ENCODE peak calls at places on chromosomes 2 and 18, in seven cellular contexts. K, M, R, X, C, H and G are unnamed samples.

GRCh38 chr2:108280466-108280865 is 8.2 kb upstream of the SULT1C2 start:
- DNase-seq in X (no peak), R (no peak), H (no peak), C (no peak), M (no peak), K (no peak), G (no peak)

GRCh38 chr18:4016391-4017049 is 438.6 kb downstream of the DLGAP1 start:
- DNase-seq in X (no peak), M (no peak), C (no peak), R (no peak), H (no peak), K (no peak), G (no peak)

GRCh38 chr2:134288814-134289213 is 34.9 kb downstream of the MGAT5 start:
- DNase-seq in M (no peak), X (no peak), K (no peak), H (no peak), R (no peak), C (no peak), G (no peak)

GRCh38 chr2:119339562-119339923 is 27.1 kb downstream of the C2orf76 start:
- DNase-seq in K (no peak), X (no peak), R (no peak), H (no peak), C (no peak), M (no peak), G (no peak)

GRCh38 chr2:174009488-174010223 is 44.5 kb upstream of the SP3 start:
- DNase-seq in M (no peak), H (no peak), C (no peak), X (no peak), R (no peak), K (no peak), G (no peak)

GRCh38 chr2:10331033-10331701 is 28.5 kb downstream of the HPCAL1 start:
- DNase-seq in X (no peak), K (no peak), H (no peak), R (peak; percentile 64), M (peak; percentile 36), C (peak; percentile 40), G (peak; percentile 39)

GRCh38 chr2:227780981-227781630 is 32.5 kb upstream of the CCL20 start:
- DNase-seq in K (no peak), M (no peak), C (no peak), H (no peak), R (no peak), X (no peak), G (no peak)

GRCh38 chr2:144801766-144802165 is 281.8 kb upstream of the ZEB2 start:
- DNase-seq in H (no peak), X (no peak), M (no peak), C (no peak), K (no peak), R (no peak), G (no peak)

GRCh38 chr2:121151311-121152109 is 133.5 kb downstream of the TFCP2L1 start:
- DNase-seq in K (no peak), X (no peak), H (no peak), C (no peak), M (no peak), R (no peak), G (no peak)

GRCh38 chr2:136436921-136437320 is 319.0 kb upstream of the CXCR4 start:
- DNase-seq in C (no peak), X (no peak), R (no peak), M (no peak), K (peak; percentile 29), H (no peak), G (no peak)

GRCh38 chr18:34322365-34323289 is 97.9 kb upstream of the NOL4 start:
- DNase-seq in C (peak; percentile 59), X (peak; percentile 59), R (peak; percentile 18), K (peak; percentile 36), H (peak; percentile 77), M (no peak), G (peak; percentile 1)

GRCh38 chr2:65383571-65384488 is 48.6 kb downstream of the SPRED2 start:
- DNase-seq in K (no peak), R (peak; percentile 42), H (no peak), M (no peak), C (no peak), X (no peak), G (no peak)

GRCh38 chr2:81163583-81163982 is 859.0 kb upstream of the LRRTM1 start:
- DNase-seq in R (no peak), K (no peak), M (no peak), C (no peak), X (no peak), H (no peak), G (no peak)
- TF ChIP-seq RAD21 in R (no peak), K (no peak), M (no peak), C (no peak), X (no peak), H (no peak), G (no peak)

GRCh38 chr18:26022585-26022984 is 67.8 kb downstream of the SS18 start:
- DNase-seq in H (no peak), X (no peak), R (peak; percentile 12), C (no peak), K (no peak), M (no peak), G (no peak)
- TF ChIP-seq MAX in H (no peak), X (no peak), R (no peak), C (no peak), K (no peak), M (no peak), G (no peak)

DNA sequence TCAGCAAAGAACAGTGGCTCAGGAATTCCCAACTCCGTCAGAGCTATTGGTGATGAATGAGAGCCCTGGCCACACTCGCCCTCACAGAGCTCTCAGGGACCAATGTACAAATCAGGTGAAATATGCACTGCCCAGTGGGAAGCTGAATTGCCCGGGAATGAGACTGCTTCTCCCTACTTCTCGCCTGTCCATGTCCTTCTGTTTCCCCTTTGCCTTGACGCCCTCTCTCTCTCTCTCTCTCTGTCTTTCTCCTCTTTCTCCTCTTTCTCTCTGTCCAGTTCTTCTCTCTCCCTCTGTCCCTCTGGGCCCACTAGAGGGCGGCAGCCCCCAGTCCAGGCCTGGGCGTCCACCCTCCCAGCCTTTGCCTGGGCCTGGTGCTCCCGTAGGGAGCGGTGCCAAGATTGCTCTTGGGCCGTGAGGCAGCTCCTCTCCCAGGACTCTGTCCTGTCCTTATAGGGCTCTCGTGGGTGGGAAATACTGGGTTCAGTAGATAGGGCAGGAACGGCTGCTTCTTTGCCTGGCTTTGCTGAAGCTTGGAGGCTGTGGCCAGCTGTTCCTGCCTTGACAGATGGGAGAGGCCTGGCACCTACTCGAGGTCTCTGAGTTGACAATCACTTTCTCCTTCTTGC is 28.4 kb upstream of the PUM2 start:
- DNase-seq in C (no peak), K (peak; percentile 93), R (peak; percentile 77), M (peak; percentile 77), H (peak; percentile 86), X (peak; percentile 80), G (peak; percentile 38)
- H3K4me2 ChIP-seq in C (no peak overlapping the region), K (no peak overlapping the region), R (peak overlapping the region; percentile 11), M (peak overlapping the region; percentile 18), H (no peak overlapping the region), X (peak overlapping the region; percentile 81), G (no peak overlapping the region)

GRCh38 chr2:164841719-164842623 is at the start of gene COBLL1:
- DNase-seq in X (peak; percentile 84), C (no peak), K (peak; percentile 82), R (peak; percentile 49), H (peak; percentile 93), M (peak; percentile 69), G (peak; percentile 71)
- TF ChIP-seq RAD21 in X (peak; percentile 90), C (no peak), K (peak; percentile 50), R (no peak), H (peak; percentile 42), M (peak; percentile 41), G (peak; percentile 39)

GRCh38 chr2:113061896-113062770 is 3.1 kb downstream of the IL36RN start:
- DNase-seq in M (no peak), X (no peak), R (no peak), C (no peak), K (no peak), H (no peak), G (no peak)

GRCh38 chr2:113064898-113065297 is 2.9 kb upstream of the IL1F10 start:
- DNase-seq in X (no peak), M (no peak), R (no peak), H (no peak), C (no peak), K (no peak), G (no peak)

GRCh38 chr2:113067681-113068080 is at the start of gene IL1F10:
- DNase-seq in M (no peak), K (no peak), R (no peak), X (no peak), H (no peak), C (no peak), G (no peak)

GRCh38 chr2:113061241-113061640 is 2.2 kb downstream of the IL36RN start:
- DNase-seq in R (no peak), K (no peak), X (no peak), M (no peak), C (no peak), H (no peak), G (no peak)

DNA sequence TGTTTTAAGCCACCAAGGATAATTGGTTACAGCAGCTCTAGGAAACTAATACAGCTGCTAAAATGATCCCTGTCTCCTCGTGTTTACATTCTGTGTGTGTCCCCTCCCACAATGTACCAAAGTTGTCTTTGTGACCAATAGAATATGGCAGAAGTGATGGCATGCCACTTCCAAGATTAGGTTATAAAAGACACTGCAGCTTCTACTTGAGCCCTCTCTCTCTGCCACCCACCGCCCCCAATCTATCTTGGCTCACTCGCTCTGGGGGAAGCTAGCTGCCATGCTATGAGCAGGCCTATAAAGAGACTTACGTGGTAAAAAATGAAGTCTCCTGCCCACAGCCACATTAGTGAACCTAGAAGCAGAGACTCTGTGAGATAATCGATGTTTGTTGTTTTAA is 3.5 kb upstream of the IL1F10 start:
- DNase-seq in H (no peak), C (no peak), K (no peak), M (no peak), R (no peak), X (no peak), G (no peak)
- TF ChIP-seq MAX in H (no peak), C (no peak), K (no peak), M (no peak), R (no peak), X (no peak), G (no peak)

DNA sequence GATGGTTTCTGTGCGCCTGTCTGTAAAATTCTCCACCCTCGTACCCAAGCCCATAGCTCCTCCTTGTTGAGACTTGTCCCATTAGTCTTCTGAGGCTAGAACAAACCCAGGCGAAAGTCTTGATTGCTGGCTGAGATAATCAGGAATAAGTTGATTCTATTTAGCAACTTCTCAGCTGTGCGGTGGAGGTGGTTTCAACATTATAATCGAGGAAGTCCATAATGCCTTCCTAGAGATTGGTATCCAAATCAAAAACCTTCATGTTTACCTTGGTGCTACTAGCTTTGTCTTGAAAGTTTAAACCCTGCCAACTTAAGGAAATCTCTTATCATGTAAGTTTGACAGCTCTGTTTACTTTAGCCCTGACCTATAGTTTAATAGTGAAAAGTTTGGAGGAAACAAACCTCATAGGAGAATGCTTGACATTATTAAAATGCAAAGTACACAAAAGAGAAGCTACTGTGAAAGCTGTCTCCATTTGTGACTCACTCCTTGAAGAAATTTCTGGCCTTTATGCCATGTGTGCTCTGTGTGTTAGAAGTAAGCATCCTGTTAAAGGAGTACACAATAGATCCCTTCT is 36.6 kb upstream of the DSC1 start:
- DNase-seq in X (no peak), K (no peak), H (no peak), R (no peak), M (peak; percentile 5), C (no peak), G (no peak)
- H3K4me2 ChIP-seq in X (no peak overlapping the region), K (no peak overlapping the region), H (no peak overlapping the region), R (no peak overlapping the region), M (peak overlapping the region; percentile 43), C (no peak overlapping the region), G (no peak overlapping the region)

GRCh38 chr18:55275042-55275897 is 312.7 kb downstream of the TCF4 start:
- DNase-seq in X (no peak), C (no peak), K (no peak), R (no peak), H (no peak), M (no peak), G (no peak)
- TF ChIP-seq RAD21 in X (no peak), C (peak; percentile 49), K (peak; percentile 32), R (no peak), H (peak; percentile 18), M (no peak), G (no peak)